ENCODE peak calls at places on chromosomes 12 and 14, in four cellular contexts. One of them, this sample, is unnamed.

GRCh38 chr12:54360717-54361456 is 3.4 kb downstream of the GPR84 start:
- DNase-seq in neural crest cell: peak; percentile 88
- DNase-seq in mucosa of descending colon: no peak
- DNase-seq in fibroblast of the aortic adventitia: peak; percentile 83
- DNase-seq in this sample: no peak

GRCh38 chr14:89669209-89669608 is 252.2 kb upstream of the FOXN3 start:
- DNase-seq in fibroblast of the aortic adventitia: no peak
- DNase-seq in neural crest cell: no peak
- DNase-seq in mucosa of descending colon: no peak
- DNase-seq in this sample: no peak

GRCh38 chr12:18690653-18691052 is 47.2 kb downstream of the PLCZ1 start:
- DNase-seq in neural crest cell: no peak
- DNase-seq in mucosa of descending colon: no peak
- DNase-seq in fibroblast of the aortic adventitia: peak; percentile 74
- DNase-seq in this sample: no peak

GRCh38 chr12:111436266-111436665 is 30.5 kb downstream of the SH2B3 start:
- DNase-seq in mucosa of descending colon: no peak
- DNase-seq in neural crest cell: no peak
- DNase-seq in fibroblast of the aortic adventitia: no peak
- DNase-seq in this sample: no peak

GRCh38 chr12:15933751-15934150 is 22.6 kb downstream of the DERA start:
- DNase-seq in neural crest cell: no peak
- DNase-seq in mucosa of descending colon: no peak
- DNase-seq in fibroblast of the aortic adventitia: no peak
- DNase-seq in this sample: no peak

GRCh38 chr14:64225156-64225757 is 68.9 kb downstream of the ESR2 start:
- DNase-seq in neural crest cell: no peak
- DNase-seq in mucosa of descending colon: no peak
- DNase-seq in fibroblast of the aortic adventitia: no peak
- DNase-seq in this sample: no peak

GRCh38 chr12:25884024-25884919 is 74.2 kb upstream of the RASSF8 start:
- DNase-seq in neural crest cell: no peak
- DNase-seq in mucosa of descending colon: no peak
- DNase-seq in fibroblast of the aortic adventitia: no peak
- DNase-seq in this sample: no peak

GRCh38 chr14:90281261-90281660 is 24.9 kb downstream of the PSMC1 start:
- DNase-seq in mucosa of descending colon: no peak
- DNase-seq in neural crest cell: no peak
- DNase-seq in fibroblast of the aortic adventitia: peak; percentile 63
- DNase-seq in this sample: no peak

GRCh38 chr14:50335389-50335788 is 23.3 kb downstream of the DMAC2L start:
- DNase-seq in neural crest cell: peak; percentile 52
- DNase-seq in fibroblast of the aortic adventitia: peak; percentile 52
- DNase-seq in mucosa of descending colon: no peak
- DNase-seq in this sample: no peak

GRCh38 chr12:57143454-57143853 is 4.0 kb downstream of the LRP1-AS start:
- DNase-seq in neural crest cell: no peak
- DNase-seq in fibroblast of the aortic adventitia: no peak
- DNase-seq in mucosa of descending colon: no peak
- DNase-seq in this sample: no peak

GRCh38 chr12:85440273-85440672 is 160.3 kb downstream of the ALX1 start:
- DNase-seq in neural crest cell: no peak
- DNase-seq in mucosa of descending colon: no peak
- DNase-seq in fibroblast of the aortic adventitia: no peak
- DNase-seq in this sample: no peak

GRCh38 chr12:123898673-123899072 is 74.0 kb downstream of the CCDC92 start:
- DNase-seq in fibroblast of the aortic adventitia: no peak
- DNase-seq in neural crest cell: no peak
- DNase-seq in mucosa of descending colon: no peak
- DNase-seq in this sample: no peak

GRCh38 chr12:120106151-120106550 is 10.4 kb downstream of the RAB35 start:
- DNase-seq in mucosa of descending colon: no peak
- DNase-seq in fibroblast of the aortic adventitia: no peak
- DNase-seq in neural crest cell: no peak
- DNase-seq in this sample: no peak

GRCh38 chr12:132292328-132293319 is 36.8 kb downstream of the GALNT9 start:
- DNase-seq in mucosa of descending colon: peak; percentile 32
- DNase-seq in neural crest cell: no peak
- DNase-seq in fibroblast of the aortic adventitia: no peak
- DNase-seq in this sample: no peak

GRCh38 chr12:14774944-14775651 is 28.2 kb downstream of the WBP11 start:
- DNase-seq in mucosa of descending colon: peak; percentile 75
- DNase-seq in neural crest cell: no peak
- DNase-seq in fibroblast of the aortic adventitia: peak; percentile 80
- DNase-seq in this sample: peak; percentile 23

GRCh38 chr14:82394916-82395315 is 861.3 kb upstream of the SEL1L start:
- DNase-seq in fibroblast of the aortic adventitia: no peak
- DNase-seq in neural crest cell: no peak
- DNase-seq in mucosa of descending colon: no peak
- DNase-seq in this sample: no peak

GRCh38 chr12:459430-460258 is at the start of gene B4GALNT3:
- DNase-seq in mucosa of descending colon: peak; percentile 74
- DNase-seq in fibroblast of the aortic adventitia: peak; percentile 17
- DNase-seq in neural crest cell: peak; percentile 40
- DNase-seq in this sample: no peak

GRCh38 chr12:124286414-124286813 is 8.5 kb upstream of the RFLNA start:
- DNase-seq in fibroblast of the aortic adventitia: no peak
- DNase-seq in neural crest cell: no peak
- DNase-seq in mucosa of descending colon: no peak
- DNase-seq in this sample: no peak

GRCh38 chr14:102508410-102508773 is 1.2 kb downstream of the ANKRD9 start:
- DNase-seq in neural crest cell: no peak
- DNase-seq in fibroblast of the aortic adventitia: no peak
- DNase-seq in mucosa of descending colon: peak; percentile 89
- DNase-seq in this sample: no peak

GRCh38 chr12:4027412-4027811 is 154.2 kb upstream of the PARP11 start:
- DNase-seq in mucosa of descending colon: peak; percentile 67
- DNase-seq in neural crest cell: no peak
- DNase-seq in fibroblast of the aortic adventitia: no peak
- DNase-seq in this sample: no peak

GRCh38 chr14:74763803-74764531 is 851 bp downstream of the YLPM1 start:
- DNase-seq in neural crest cell: no peak
- DNase-seq in mucosa of descending colon: no peak
- DNase-seq in fibroblast of the aortic adventitia: peak; percentile 13
- DNase-seq in this sample: no peak

GRCh38 chr12:119631930-119632678 is 35.8 kb upstream of the PRKAB1 start:
- DNase-seq in fibroblast of the aortic adventitia: peak; percentile 17
- DNase-seq in mucosa of descending colon: no peak
- DNase-seq in neural crest cell: no peak
- DNase-seq in this sample: no peak

GRCh38 chr14:101815994-101816393 is 54.5 kb downstream of the PPP2R5C start:
- DNase-seq in fibroblast of the aortic adventitia: no peak
- DNase-seq in neural crest cell: no peak
- DNase-seq in mucosa of descending colon: no peak
- DNase-seq in this sample: no peak

GRCh38 chr12:124326899-124327298 is 32.0 kb downstream of the RFLNA start:
- DNase-seq in neural crest cell: no peak
- DNase-seq in mucosa of descending colon: no peak
- DNase-seq in fibroblast of the aortic adventitia: no peak
- DNase-seq in this sample: no peak

GRCh38 chr14:24297190-24297964 is 2.2 kb downstream of the DHRS1 start:
- DNase-seq in neural crest cell: no peak
- DNase-seq in fibroblast of the aortic adventitia: peak; percentile 27
- DNase-seq in mucosa of descending colon: no peak
- DNase-seq in this sample: no peak

GRCh38 chr12:92600052-92600451 is 102.7 kb upstream of the PLEKHG7 start:
- DNase-seq in fibroblast of the aortic adventitia: no peak
- DNase-seq in neural crest cell: no peak
- DNase-seq in mucosa of descending colon: no peak
- DNase-seq in this sample: no peak

GRCh38 chr14:69529563-69529962 is 45.0 kb downstream of the PLEKHD1 start:
- DNase-seq in mucosa of descending colon: no peak
- DNase-seq in fibroblast of the aortic adventitia: no peak
- DNase-seq in neural crest cell: no peak
- DNase-seq in this sample: no peak

GRCh38 chr12:68934392-68934791 is 1.4 kb upstream of the CPM start:
- DNase-seq in fibroblast of the aortic adventitia: no peak
- DNase-seq in mucosa of descending colon: no peak
- DNase-seq in neural crest cell: no peak
- DNase-seq in this sample: no peak

GRCh38 chr14:102594514-102595175 is 2.2 kb downstream of the RCOR1 start:
- DNase-seq in neural crest cell: peak; percentile 49
- DNase-seq in fibroblast of the aortic adventitia: peak; percentile 70
- DNase-seq in mucosa of descending colon: no peak
- DNase-seq in this sample: peak; percentile 60

GRCh38 chr14:32027255-32027939 is 49.7 kb upstream of the ARHGAP5 start:
- DNase-seq in mucosa of descending colon: no peak
- DNase-seq in neural crest cell: no peak
- DNase-seq in fibroblast of the aortic adventitia: no peak
- DNase-seq in this sample: no peak

GRCh38 chr14:105200074-105200473 is 19.0 kb upstream of the NUDT14 start:
- DNase-seq in fibroblast of the aortic adventitia: no peak
- DNase-seq in mucosa of descending colon: no peak
- DNase-seq in neural crest cell: no peak
- DNase-seq in this sample: no peak
- TF ChIP-seq CTCF in fibroblast of the aortic adventitia: no peak
- TF ChIP-seq CTCF in mucosa of descending colon: no peak
- TF ChIP-seq CTCF in neural crest cell: no peak
- TF ChIP-seq CTCF in this sample: no peak

GRCh38 chr12:87344699-87345098 is 684.5 kb downstream of the C12orf50 start:
- DNase-seq in neural crest cell: no peak
- DNase-seq in fibroblast of the aortic adventitia: peak; percentile 24
- DNase-seq in mucosa of descending colon: no peak
- DNase-seq in this sample: no peak
- TF ChIP-seq CTCF in neural crest cell: no peak
- TF ChIP-seq CTCF in fibroblast of the aortic adventitia: peak; percentile 12
- TF ChIP-seq CTCF in mucosa of descending colon: no peak
- TF ChIP-seq CTCF in this sample: no peak

GRCh38 chr12:27732281-27732680 is 21.6 kb downstream of the MRPS35 start:
- DNase-seq in mucosa of descending colon: no peak
- DNase-seq in neural crest cell: no peak
- DNase-seq in fibroblast of the aortic adventitia: no peak
- DNase-seq in this sample: no peak
- TF ChIP-seq CTCF in mucosa of descending colon: no peak
- TF ChIP-seq CTCF in neural crest cell: peak; percentile 25
- TF ChIP-seq CTCF in fibroblast of the aortic adventitia: peak; percentile 29
- TF ChIP-seq CTCF in this sample: no peak

DNA sequence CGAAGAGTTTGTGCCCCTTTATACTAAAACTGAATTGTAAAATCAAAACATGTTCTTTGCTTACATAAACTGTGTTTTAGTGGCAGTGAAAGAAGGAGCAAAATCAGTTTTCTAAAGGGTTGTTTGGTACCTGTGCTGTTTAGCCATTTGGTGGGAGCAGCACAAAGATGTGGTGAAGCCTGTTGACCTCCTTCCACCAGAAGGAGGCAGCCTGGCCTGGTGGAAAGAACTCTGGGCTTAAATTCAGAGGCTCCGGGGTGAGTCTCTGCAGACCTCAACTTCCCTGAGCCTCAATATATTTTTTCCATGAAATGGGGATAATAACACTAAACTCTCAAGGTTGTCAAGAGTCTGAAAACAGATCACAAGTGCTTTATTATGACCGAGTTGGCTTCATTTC is 502.5 kb downstream of the VRK1 start:
- DNase-seq in fibroblast of the aortic adventitia: no peak
- DNase-seq in neural crest cell: no peak
- DNase-seq in mucosa of descending colon: no peak
- DNase-seq in this sample: no peak
- TF ChIP-seq CTCF in fibroblast of the aortic adventitia: no peak
- TF ChIP-seq CTCF in neural crest cell: peak; percentile 30
- TF ChIP-seq CTCF in mucosa of descending colon: no peak
- TF ChIP-seq CTCF in this sample: no peak

GRCh38 chr14:58427289-58428010 is at the start of the genes KIAA0586 and TIMM9:
- DNase-seq in fibroblast of the aortic adventitia: peak; percentile 100
- DNase-seq in neural crest cell: peak; percentile 86
- DNase-seq in mucosa of descending colon: peak; percentile 98
- DNase-seq in this sample: peak; percentile 91
- TF ChIP-seq CTCF in fibroblast of the aortic adventitia: no peak
- TF ChIP-seq CTCF in neural crest cell: no peak
- TF ChIP-seq CTCF in mucosa of descending colon: no peak
- TF ChIP-seq CTCF in this sample: no peak

GRCh38 chr12:77591959-77592358 is 238.7 kb upstream of the NAV3 start:
- DNase-seq in neural crest cell: no peak
- DNase-seq in fibroblast of the aortic adventitia: no peak
- DNase-seq in mucosa of descending colon: no peak
- DNase-seq in this sample: no peak
- TF ChIP-seq CTCF in neural crest cell: no peak
- TF ChIP-seq CTCF in fibroblast of the aortic adventitia: no peak
- TF ChIP-seq CTCF in mucosa of descending colon: no peak
- TF ChIP-seq CTCF in this sample: no peak

GRCh38 chr12:126383506-126383905 is 1318.3 kb downstream of the AACS start:
- DNase-seq in neural crest cell: no peak
- DNase-seq in mucosa of descending colon: no peak
- DNase-seq in fibroblast of the aortic adventitia: peak; percentile 51
- DNase-seq in this sample: no peak
- TF ChIP-seq CTCF in neural crest cell: no peak
- TF ChIP-seq CTCF in mucosa of descending colon: no peak
- TF ChIP-seq CTCF in fibroblast of the aortic adventitia: no peak
- TF ChIP-seq CTCF in this sample: no peak

GRCh38 chr12:47737936-47738335 is 12.6 kb upstream of the ENDOU start:
- DNase-seq in mucosa of descending colon: no peak
- DNase-seq in fibroblast of the aortic adventitia: no peak
- DNase-seq in neural crest cell: no peak
- DNase-seq in this sample: no peak

GRCh38 chr12:47736216-47736615 is 10.9 kb upstream of the ENDOU start:
- DNase-seq in fibroblast of the aortic adventitia: no peak
- DNase-seq in mucosa of descending colon: no peak
- DNase-seq in neural crest cell: no peak
- DNase-seq in this sample: no peak

GRCh38 chr12:47734725-47735480 is 9.6 kb upstream of the ENDOU start:
- DNase-seq in fibroblast of the aortic adventitia: no peak
- DNase-seq in mucosa of descending colon: no peak
- DNase-seq in neural crest cell: no peak
- DNase-seq in this sample: no peak

GRCh38 chr12:47735649-47736048 is 10.4 kb upstream of the ENDOU start:
- DNase-seq in mucosa of descending colon: no peak
- DNase-seq in neural crest cell: no peak
- DNase-seq in fibroblast of the aortic adventitia: no peak
- DNase-seq in this sample: no peak

GRCh38 chr12:47736877-47737676 is 11.8 kb upstream of the ENDOU start:
- DNase-seq in mucosa of descending colon: peak; percentile 83
- DNase-seq in neural crest cell: no peak
- DNase-seq in fibroblast of the aortic adventitia: peak; percentile 89
- DNase-seq in this sample: no peak
- TF ChIP-seq CTCF in mucosa of descending colon: no peak
- TF ChIP-seq CTCF in neural crest cell: no peak
- TF ChIP-seq CTCF in fibroblast of the aortic adventitia: no peak
- TF ChIP-seq CTCF in this sample: no peak

DNA sequence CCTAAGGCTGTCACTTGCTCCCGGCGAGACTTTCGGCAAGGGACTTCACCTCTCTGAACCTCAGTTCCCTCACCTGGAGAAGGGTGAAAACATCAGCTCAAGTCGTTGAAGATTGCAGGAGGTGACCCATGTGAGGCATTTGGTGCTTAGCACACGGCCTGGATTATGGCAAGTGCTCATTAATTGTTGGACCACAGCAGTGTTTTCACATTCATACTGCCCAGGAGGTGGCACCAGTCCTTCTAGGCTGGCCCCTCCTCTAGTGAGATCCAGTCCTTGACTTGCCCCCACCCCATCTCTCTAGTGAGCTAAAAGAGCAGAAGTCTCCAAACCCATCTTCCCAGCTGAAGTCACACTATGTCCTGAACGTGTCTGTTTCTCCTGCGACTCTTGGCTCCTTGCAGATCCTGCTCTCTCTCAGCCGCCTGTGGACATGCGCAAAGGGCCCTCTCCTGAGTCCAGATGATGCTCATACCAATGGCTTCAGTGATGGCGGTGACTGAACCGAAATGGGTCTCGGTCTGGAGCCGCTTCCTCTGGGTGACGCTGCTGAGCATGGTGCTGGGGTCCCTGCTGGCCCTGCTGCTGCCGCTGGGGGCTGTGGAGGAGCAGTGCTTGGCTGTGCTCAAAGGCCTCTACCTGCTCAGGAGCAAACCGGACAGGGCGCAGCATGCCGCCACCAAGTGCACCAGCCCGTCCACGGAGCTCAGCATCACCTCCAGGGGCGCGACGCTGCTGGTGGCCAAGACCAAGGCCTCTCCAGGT is 1.6 kb downstream of the FICD start:
- DNase-seq in fibroblast of the aortic adventitia: no peak
- DNase-seq in mucosa of descending colon: no peak
- DNase-seq in neural crest cell: no peak
- DNase-seq in this sample: no peak
- TF ChIP-seq CTCF in fibroblast of the aortic adventitia: no peak
- TF ChIP-seq CTCF in mucosa of descending colon: no peak
- TF ChIP-seq CTCF in neural crest cell: no peak
- TF ChIP-seq CTCF in this sample: no peak